ENCODE peak calls at places on chromosomes 5 and 9, in six cellular contexts. B, R, Q, T, K and H are unnamed samples.

GRCh38 chr5:174972291-174972690 is 247.9 kb downstream of the MSX2 start:
- DNase-seq in B (no peak), R (no peak), Q (no peak), T (no peak), K (no peak), H (no peak)

GRCh38 chr5:160341309-160341874 is 29.0 kb upstream of the CCNJL start:
- DNase-seq in B (no peak), R (no peak), Q (no peak), T (no peak), K (no peak), H (no peak)

GRCh38 chr9:111877420-111877819 is 19.2 kb upstream of the UGCG start:
- DNase-seq in B (no peak), R (no peak), Q (no peak), T (no peak), K (no peak), H (no peak)

GRCh38 chr5:178777557-178777956 is 47.1 kb upstream of the ZNF354A start:
- DNase-seq in B (no peak), R (no peak), Q (no peak), T (no peak), K (peak; percentile 19), H (no peak)

GRCh38 chr9:88053888-88054501 is 79.7 kb upstream of the CDK20 start:
- DNase-seq in B (no peak), R (no peak), Q (no peak), T (no peak), K (no peak), H (no peak)

GRCh38 chr9:136024286-136024685 is 63.1 kb upstream of the UBAC1 start:
- DNase-seq in B (no peak), R (no peak), Q (no peak), T (no peak), K (no peak), H (no peak)

GRCh38 chr9:127184641-127185040 is 62.2 kb upstream of the ANGPTL2 start:
- DNase-seq in B (no peak), R (no peak), Q (no peak), T (no peak), K (no peak), H (no peak)

GRCh38 chr5:57749396-57749795 is 266.8 kb upstream of the ACTBL2 start:
- DNase-seq in B (no peak), R (no peak), Q (no peak), T (no peak), K (no peak), H (peak; percentile 71)

GRCh38 chr9:89154651-89155336 is 23.8 kb downstream of the SHC3 start:
- DNase-seq in B (no peak), R (no peak), Q (no peak), T (peak; percentile 94), K (no peak), H (peak; percentile 88)

GRCh38 chr9:74120061-74120460 is 377.1 kb upstream of the RORB start:
- DNase-seq in B (no peak), R (no peak), Q (no peak), T (no peak), K (no peak), H (no peak)

GRCh38 chr5:32339198-32339597 is 26.5 kb upstream of the MTMR12 start:
- DNase-seq in B (no peak), R (no peak), Q (no peak), T (no peak), K (no peak), H (peak; percentile 33)

GRCh38 chr9:123996731-123997421 is 14.7 kb upstream of the LHX2 start:
- DNase-seq in B (no peak), R (no peak), Q (no peak), T (no peak), K (no peak), H (peak; percentile 50)

GRCh38 chr9:33300546-33300945 is 10.2 kb downstream of the NFX1 start:
- DNase-seq in B (no peak), R (no peak), Q (no peak), T (no peak), K (no peak), H (no peak)

GRCh38 chr5:139181835-139182452 is 16.2 kb downstream of the SIL1 start:
- DNase-seq in B (no peak), R (no peak), Q (no peak), T (peak; percentile 76), K (no peak), H (peak; percentile 83)

GRCh38 chr5:84381501-84382362 is 2.9 kb downstream of the EDIL3 start:
- DNase-seq in B (peak; percentile 14), R (peak; percentile 47), Q (no peak), T (no peak), K (peak; percentile 35), H (peak; percentile 12)

GRCh38 chr5:143023447-143024096 is 253.4 kb downstream of the ARHGAP26 start:
- DNase-seq in B (no peak), R (no peak), Q (peak; percentile 85), T (no peak), K (peak; percentile 49), H (no peak)

GRCh38 chr5:179123491-179124328 is 63.5 kb downstream of the ZNF354C start:
- DNase-seq in B (no peak), R (no peak), Q (no peak), T (no peak), K (no peak), H (no peak)

GRCh38 chr5:163574477-163575440 is 69.3 kb downstream of the MAT2B start:
- DNase-seq in B (no peak), R (no peak), Q (no peak), T (no peak), K (no peak), H (no peak)

GRCh38 chr5:12250454-12250853 is 346.2 kb upstream of the CTNND2 start:
- DNase-seq in B (no peak), R (no peak), Q (no peak), T (no peak), K (no peak), H (no peak)

GRCh38 chr9:76109953-76110352 is 219.5 kb downstream of the PCSK5 start:
- DNase-seq in B (no peak), R (no peak), Q (no peak), T (peak; percentile 11), K (no peak), H (peak; percentile 19)

GRCh38 chr5:1662559-1663043 is 137.0 kb downstream of the MRPL36 start:
- DNase-seq in B (no peak), R (no peak), Q (no peak), T (no peak), K (no peak), H (no peak)

GRCh38 chr5:177495243-177496060 is 2.0 kb downstream of the PDLIM7 start:
- DNase-seq in B (no peak), R (no peak), Q (peak; percentile 89), T (peak; percentile 87), K (no peak), H (peak; percentile 56)